ENCODE peak calls at places on chromosome 22, in five cellular contexts. M is NCI-H1105; E is activated effector memory CD4-positive, alpha-beta T cell treated with anti-CD3 and anti-CD28 coated beads, Interleukin-2, amount 50 U/mL, for 16 hours; S is GM12891; P is activated CD8-positive, alpha-beta T cell treated with anti-CD3 and anti-CD28 coated beads, Interleukin-2, amount 10 ng/mL, durations not matched to agents 7 days and 5 days. F is an unnamed sample.

GRCh38 chr22:31106001-31106571 is 1.3 kb downstream of the SELENOM start:
- DNase-seq in M (no peak), P (no peak), S (no peak), E (no peak), F (no peak)

GRCh38 chr22:31291716-31292644 is at the start of gene PIK3IP1:
- DNase-seq in M (peak; percentile 76), S (peak; percentile 57), P (peak; percentile 89), E (peak; percentile 94), F (peak; percentile 82)

GRCh38 chr22:49825944-49826602 is 1.6 kb downstream of the BRD1 start:
- DNase-seq in S (no peak), P (peak; percentile 78), E (peak; percentile 85), M (no peak), F (peak; percentile 32)

GRCh38 chr22:43723816-43724215 is 88.3 kb downstream of the EFCAB6 start:
- DNase-seq in P (no peak), E (no peak), M (no peak), S (no peak), F (no peak)

GRCh38 chr22:17931400-17931825 is 92.9 kb downstream of the MICAL3 start:
- DNase-seq in E (no peak), S (no peak), M (no peak), P (no peak), F (no peak)

GRCh38 chr22:50621491-50621880 is 6.5 kb downstream of the ARSA start:
- DNase-seq in P (peak; percentile 77), E (peak; percentile 79), M (no peak), S (no peak), F (peak; percentile 76)

GRCh38 chr22:49991907-49992533 is 20.5 kb downstream of the IL17REL start:
- DNase-seq in M (no peak), E (peak; percentile 36), P (no peak), S (no peak), F (no peak)

GRCh38 chr22:29117799-29118477 is 45.1 kb downstream of the KREMEN1 start:
- DNase-seq in P (no peak), M (no peak), S (no peak), E (no peak), F (peak; percentile 32)

GRCh38 chr22:28019360-28019759 is 100.3 kb upstream of the PITPNB start:
- DNase-seq in S (no peak), P (no peak), E (peak; percentile 50), M (no peak), F (no peak)

F was measured in Jurkat, Clone E6-1.